ENCODE peak calls at places on chromosome 1, in nine cellular contexts. Z is suprapubic skin, L is colonic mucosa, C is sigmoid colon, Q is lower lobe of right lung, R is neuronal stem cell, T is heart right ventricle, X is transverse colon, Y is GM23248. O is an unnamed sample.

GRCh38 chr1:94828251-94828650 is 8.1 kb downstream of the SLC44A3 start:
- DNase-seq in Z (no peak), R (no peak), C (no peak), X (no peak), Y (no peak), L (no peak), Q (no peak), T (no peak), O (no peak)

GRCh38 chr1:206706298-206706791 is 21.6 kb downstream of the MAPKAPK2 start:
- DNase-seq in T (peak; percentile 37), R (peak; percentile 36), C (peak; percentile 82), L (no peak), Q (no peak), X (no peak), Z (no peak), Y (peak; percentile 99), O (no peak)

GRCh38 chr1:44853201-44853600 is 10.1 kb upstream of the PTCH2 start:
- DNase-seq in R (no peak), X (no peak), Z (no peak), L (no peak), Q (no peak), C (no peak), T (no peak), Y (no peak), O (no peak)

GRCh38 chr1:58460469-58460868 is 86.1 kb downstream of the OMA1 start:
- DNase-seq in R (peak; percentile 29), C (no peak), L (no peak), Q (no peak), X (no peak), Y (peak; percentile 49), Z (no peak), T (no peak), O (no peak)

GRCh38 chr1:241992734-241993133 is 6.2 kb downstream of the MAP1LC3C start:
- DNase-seq in Q (no peak), X (no peak), L (no peak), Z (no peak), T (no peak), C (no peak), Y (peak; percentile 62), R (no peak), O (no peak)

GRCh38 chr1:217135987-217136894 is 413.0 kb upstream of the ESRRG start:
- DNase-seq in R (peak; percentile 26), Z (no peak), T (peak; percentile 15), Y (no peak), X (no peak), Q (no peak), C (no peak), L (no peak), O (no peak)

GRCh38 chr1:114330451-114330983 is 176.8 kb upstream of the SYT6 start:
- DNase-seq in L (no peak), X (peak; percentile 18), Y (no peak), C (no peak), T (no peak), R (no peak), Q (no peak), Z (no peak), O (peak; percentile 23)

GRCh38 chr1:203769505-203770343 is 4.7 kb downstream of the LAX1 start:
- DNase-seq in Z (peak; percentile 88), C (peak; percentile 92), L (peak; percentile 86), Y (peak; percentile 94), Q (peak; percentile 80), T (peak; percentile 58), R (no peak), X (peak; percentile 91), O (no peak)

GRCh38 chr1:229848762-229849677 is 218.0 kb upstream of the GALNT2 start:
- DNase-seq in C (no peak), L (no peak), Y (peak; percentile 56), Q (no peak), X (no peak), Z (no peak), T (no peak), R (no peak), O (no peak)

GRCh38 chr1:185488673-185489311 is 171.7 kb upstream of the IVNS1ABP start:
- DNase-seq in Y (no peak), R (no peak), L (peak; percentile 56), Z (no peak), C (no peak), Q (no peak), T (peak; percentile 34), X (peak; percentile 64), O (no peak)

GRCh38 chr1:1757422-1758058 is 20.7 kb downstream of the NADK start:
- DNase-seq in L (no peak), R (no peak), X (no peak), Y (no peak), Q (no peak), Z (no peak), C (no peak), T (no peak), O (no peak)

GRCh38 chr1:76053021-76053420 is 21.5 kb upstream of the ST6GALNAC3 start:
- DNase-seq in T (no peak), C (peak; percentile 68), R (peak; percentile 15), Z (no peak), X (no peak), L (no peak), Q (no peak), Y (peak; percentile 31), O (no peak)

GRCh38 chr1:213391445-213391844 is 340.4 kb downstream of the RPS6KC1 start:
- DNase-seq in L (no peak), Z (no peak), C (no peak), X (no peak), R (no peak), Q (no peak), Y (no peak), T (no peak), O (no peak)

GRCh38 chr1:55049914-55050278 is 10.5 kb downstream of the PCSK9 start:
- DNase-seq in C (no peak), Z (no peak), R (no peak), T (no peak), Y (no peak), Q (no peak), L (no peak), X (no peak), O (no peak)

GRCh38 chr1:55049271-55049913 is 10.0 kb downstream of the PCSK9 start:
- DNase-seq in Q (no peak), R (no peak), C (no peak), Y (no peak), X (no peak), L (no peak), T (no peak), Z (peak; percentile 70), O (no peak)

GRCh38 chr1:55051621-55052020 is 12.3 kb downstream of the PCSK9 start:
- DNase-seq in X (no peak), R (no peak), T (no peak), Z (no peak), Y (no peak), L (no peak), Q (no peak), C (no peak), O (no peak)

GRCh38 chr1:55051169-55051568 is 11.8 kb downstream of the PCSK9 start:
- DNase-seq in T (no peak), L (no peak), Y (no peak), Z (no peak), C (no peak), R (no peak), X (no peak), Q (no peak), O (no peak)

GRCh38 chr1:55050283-55050682 is 10.9 kb downstream of the PCSK9 start:
- DNase-seq in Z (peak; percentile 72), R (no peak), L (no peak), X (no peak), C (no peak), Q (no peak), Y (peak; percentile 62), T (no peak), O (no peak)
- H3K27ac ChIP-seq in Z (no peak overlapping the region), R (no peak overlapping the region), L (no peak overlapping the region), X (no peak overlapping the region), C (no peak overlapping the region), Q (no peak overlapping the region), Y (no peak overlapping the region), T (no peak overlapping the region), O (no peak overlapping the region)

GRCh38 chr1:183081402-183082110 is 58.3 kb downstream of the LAMC1 start:
- DNase-seq in R (no peak), C (no peak), L (no peak), Z (no peak), X (no peak), T (no peak), Y (no peak), Q (no peak), O (no peak)
- H3K4me1 ChIP-seq in R (peaks cover 2% of the 10 kb centered on the region), C (peaks cover 73% of the 10 kb centered on the region), L (no peaks in the 10 kb centered on the region), Z (peaks cover 23% of the 10 kb centered on the region), X (no peaks in the 10 kb centered on the region), T (peaks cover 65% of the 10 kb centered on the region), Y (peaks cover 55% of the 10 kb centered on the region), Q (peaks cover 33% of the 10 kb centered on the region), O (no peaks in the 10 kb centered on the region)

DNA sequence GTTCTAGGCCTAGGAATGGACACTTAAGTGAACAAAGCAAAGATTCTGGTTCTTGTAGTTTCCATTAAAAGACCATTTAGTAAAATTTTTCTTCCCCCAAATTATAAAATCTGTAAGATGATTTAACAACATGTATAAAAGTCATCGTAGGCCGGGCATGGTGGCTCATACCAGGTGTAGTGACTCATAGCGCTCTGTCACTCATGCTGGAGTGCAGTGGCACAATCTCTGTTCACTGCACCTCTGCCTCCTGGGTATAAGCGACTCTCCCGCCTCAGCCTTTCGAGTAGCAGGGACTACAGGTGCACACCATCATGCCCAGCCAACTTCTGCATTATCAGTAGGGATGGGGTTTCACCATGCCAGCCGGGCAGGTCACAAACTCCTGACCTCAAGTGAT is 9.1 kb downstream of the ASPM start:
- DNase-seq in Q (no peak), C (no peak), Y (no peak), X (no peak), R (no peak), Z (no peak), L (no peak), T (no peak), O (no peak)
- H3K36me3 ChIP-seq in Q (no peaks in the 10 kb centered on the region), C (no peaks in the 10 kb centered on the region), Y (no peaks in the 10 kb centered on the region), X (no peaks in the 10 kb centered on the region), R (peaks cover 9% of the 10 kb centered on the region), Z (no peaks in the 10 kb centered on the region), L (no peaks in the 10 kb centered on the region), T (no peaks in the 10 kb centered on the region), O (no peaks in the 10 kb centered on the region)

DNA sequence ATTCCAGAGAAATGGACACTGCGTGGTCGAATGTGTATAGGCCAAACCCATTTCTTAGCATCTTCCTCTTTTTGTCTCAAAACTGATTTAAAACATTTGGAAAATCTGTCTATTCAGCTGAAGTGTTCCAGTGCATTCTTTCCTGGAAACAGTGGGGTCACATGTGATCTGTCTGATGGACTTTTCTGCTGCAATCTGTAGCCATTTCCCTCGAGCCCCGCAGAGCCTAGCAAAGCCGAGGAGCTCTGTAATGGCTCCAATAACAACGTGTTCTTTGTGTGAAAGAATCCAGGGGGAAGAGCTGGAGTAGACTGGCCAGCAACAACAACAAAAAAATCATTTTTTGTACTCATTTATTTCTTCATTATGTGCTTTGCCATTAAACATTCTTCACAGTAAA is 329.3 kb downstream of the BARHL2 start:
- DNase-seq in R (peak; percentile 26), L (no peak), C (no peak), Z (no peak), T (no peak), Y (peak; percentile 3), Q (no peak), X (no peak), O (no peak)
- H3K27ac ChIP-seq in R (peak overlapping the region; percentile 45), L (no peak overlapping the region), C (no peak overlapping the region), Z (no peak overlapping the region), T (no peak overlapping the region), Y (no peak overlapping the region), Q (no peak overlapping the region), X (no peak overlapping the region), O (no peak overlapping the region)

GRCh38 chr1:24193046-24193445 is 6.0 kb upstream of the IFNLR1 start:
- DNase-seq in Z (no peak), X (no peak), Q (no peak), L (no peak), T (no peak), Y (peak; percentile 18), R (no peak), C (no peak), O (no peak)
- H3K4me1 ChIP-seq in Z (peaks cover 25% of the 10 kb centered on the region), X (peaks cover 8% of the 10 kb centered on the region), Q (peaks cover 32% of the 10 kb centered on the region), L (no peaks in the 10 kb centered on the region), T (no peaks in the 10 kb centered on the region), Y (no peaks in the 10 kb centered on the region), R (no peaks in the 10 kb centered on the region), C (peaks cover under 1% of the 10 kb centered on the region), O (peaks cover 19% of the 10 kb centered on the region)

O was measured in CD8-positive, alpha-beta memory T cell.